ENCODE peak calls at places on chromosomes 4 and X, in nine cellular contexts. One of them, this sample, is unnamed.

GRCh38 chrX:148495156-148495555 is 5.3 kb upstream of the AFF2 start:
- DNase-seq in CD8-positive, alpha-beta T cell: no peak
- DNase-seq in MM.1S: no peak
- DNase-seq in GM12864: no peak
- DNase-seq in keratinocyte: no peak
- DNase-seq in psoas muscle: no peak
- DNase-seq in foreskin fibroblast: no peak
- DNase-seq in HCT116: no peak
- DNase-seq in ovary: no peak
- DNase-seq in this sample: no peak

GRCh38 chrX:72554448-72555140 is 18.0 kb downstream of the HDAC8 start:
- DNase-seq in CD8-positive, alpha-beta T cell: no peak
- DNase-seq in foreskin fibroblast: no peak
- DNase-seq in psoas muscle: no peak
- DNase-seq in GM12864: no peak
- DNase-seq in keratinocyte: no peak
- DNase-seq in ovary: no peak
- DNase-seq in MM.1S: no peak
- DNase-seq in HCT116: peak
- DNase-seq in this sample: peak

GRCh38 chr4:7104366-7105031 is 36.6 kb upstream of the GRPEL1 start:
- DNase-seq in CD8-positive, alpha-beta T cell: no peak
- DNase-seq in MM.1S: no peak
- DNase-seq in GM12864: no peak
- DNase-seq in HCT116: no peak
- DNase-seq in foreskin fibroblast: no peak
- DNase-seq in keratinocyte: no peak
- DNase-seq in psoas muscle: peak
- DNase-seq in ovary: no peak
- DNase-seq in this sample: no peak

GRCh38 chr4:151652841-151653547 is 107.8 kb downstream of the GATB start:
- DNase-seq in MM.1S: no peak
- DNase-seq in GM12864: no peak
- DNase-seq in psoas muscle: no peak
- DNase-seq in ovary: no peak
- DNase-seq in foreskin fibroblast: peak
- DNase-seq in CD8-positive, alpha-beta T cell: no peak
- DNase-seq in HCT116: no peak
- DNase-seq in keratinocyte: no peak
- DNase-seq in this sample: no peak

GRCh38 chr4:181897935-181898334 is 345.3 kb upstream of the TENM3 start:
- DNase-seq in GM12864: no peak
- DNase-seq in HCT116: no peak
- DNase-seq in ovary: no peak
- DNase-seq in MM.1S: no peak
- DNase-seq in keratinocyte: no peak
- DNase-seq in foreskin fibroblast: no peak
- DNase-seq in CD8-positive, alpha-beta T cell: no peak
- DNase-seq in psoas muscle: no peak
- DNase-seq in this sample: peak

GRCh38 chr4:147582386-147583077 is 34.7 kb upstream of the TMEM184C start:
- DNase-seq in CD8-positive, alpha-beta T cell: no peak
- DNase-seq in foreskin fibroblast: peak
- DNase-seq in MM.1S: no peak
- DNase-seq in keratinocyte: peak
- DNase-seq in HCT116: no peak
- DNase-seq in ovary: no peak
- DNase-seq in psoas muscle: no peak
- DNase-seq in GM12864: no peak
- DNase-seq in this sample: no peak

GRCh38 chr4:153374471-153374870 is 30.0 kb downstream of the MND1 start:
- DNase-seq in GM12864: no peak
- DNase-seq in keratinocyte: no peak
- DNase-seq in HCT116: no peak
- DNase-seq in MM.1S: no peak
- DNase-seq in foreskin fibroblast: peak
- DNase-seq in psoas muscle: no peak
- DNase-seq in ovary: no peak
- DNase-seq in CD8-positive, alpha-beta T cell: no peak
- DNase-seq in this sample: no peak

GRCh38 chr4:152090543-152090942 is 329.7 kb upstream of the GATB start:
- DNase-seq in psoas muscle: no peak
- DNase-seq in foreskin fibroblast: no peak
- DNase-seq in GM12864: no peak
- DNase-seq in ovary: no peak
- DNase-seq in keratinocyte: no peak
- DNase-seq in HCT116: no peak
- DNase-seq in MM.1S: no peak
- DNase-seq in CD8-positive, alpha-beta T cell: no peak
- DNase-seq in this sample: no peak

GRCh38 chr4:152972821-152973613 is 36.9 kb downstream of the FHDC1 start:
- DNase-seq in GM12864: no peak
- DNase-seq in foreskin fibroblast: peak
- DNase-seq in HCT116: no peak
- DNase-seq in MM.1S: no peak
- DNase-seq in psoas muscle: peak
- DNase-seq in CD8-positive, alpha-beta T cell: no peak
- DNase-seq in keratinocyte: no peak
- DNase-seq in ovary: peak
- DNase-seq in this sample: peak

GRCh38 chr4:40846556-40846955 is 96.8 kb downstream of the NSUN7 start:
- DNase-seq in HCT116: no peak
- DNase-seq in keratinocyte: no peak
- DNase-seq in MM.1S: no peak
- DNase-seq in psoas muscle: no peak
- DNase-seq in ovary: no peak
- DNase-seq in GM12864: no peak
- DNase-seq in CD8-positive, alpha-beta T cell: no peak
- DNase-seq in foreskin fibroblast: no peak
- DNase-seq in this sample: no peak

GRCh38 chrX:135295238-135295943 is 13.9 kb upstream of the ETDC start:
- DNase-seq in keratinocyte: no peak
- DNase-seq in HCT116: no peak
- DNase-seq in psoas muscle: peak
- DNase-seq in foreskin fibroblast: peak
- DNase-seq in CD8-positive, alpha-beta T cell: peak
- DNase-seq in ovary: no peak
- DNase-seq in GM12864: peak
- DNase-seq in MM.1S: peak
- DNase-seq in this sample: no peak

GRCh38 chrX:136159615-136160025 is 12.3 kb downstream of the FHL1 start:
- DNase-seq in ovary: no peak
- DNase-seq in GM12864: no peak
- DNase-seq in MM.1S: no peak
- DNase-seq in keratinocyte: no peak
- DNase-seq in psoas muscle: no peak
- DNase-seq in foreskin fibroblast: peak
- DNase-seq in CD8-positive, alpha-beta T cell: no peak
- DNase-seq in HCT116: no peak
- DNase-seq in this sample: no peak

GRCh38 chr4:7347981-7348380 is 86.7 kb downstream of the PSAPL1 start:
- DNase-seq in keratinocyte: no peak
- DNase-seq in psoas muscle: no peak
- DNase-seq in MM.1S: no peak
- DNase-seq in foreskin fibroblast: no peak
- DNase-seq in HCT116: no peak
- DNase-seq in CD8-positive, alpha-beta T cell: no peak
- DNase-seq in ovary: no peak
- DNase-seq in GM12864: no peak
- DNase-seq in this sample: peak

GRCh38 chr4:81811562-81812293 is 340.0 kb upstream of the RASGEF1B start:
- DNase-seq in MM.1S: no peak
- DNase-seq in ovary: no peak
- DNase-seq in foreskin fibroblast: no peak
- DNase-seq in GM12864: no peak
- DNase-seq in HCT116: no peak
- DNase-seq in CD8-positive, alpha-beta T cell: no peak
- DNase-seq in keratinocyte: no peak
- DNase-seq in psoas muscle: no peak
- DNase-seq in this sample: no peak

GRCh38 chrX:18424482-18425198 is 768 bp upstream of the CDKL5 start:
- DNase-seq in HCT116: no peak
- DNase-seq in foreskin fibroblast: peak
- DNase-seq in psoas muscle: no peak
- DNase-seq in MM.1S: peak
- DNase-seq in keratinocyte: no peak
- DNase-seq in ovary: peak
- DNase-seq in GM12864: no peak
- DNase-seq in CD8-positive, alpha-beta T cell: peak
- DNase-seq in this sample: no peak

GRCh38 chr4:144557404-144557803 is 88.6 kb upstream of the HHIP start:
- DNase-seq in psoas muscle: no peak
- DNase-seq in HCT116: no peak
- DNase-seq in foreskin fibroblast: peak
- DNase-seq in GM12864: no peak
- DNase-seq in ovary: no peak
- DNase-seq in keratinocyte: no peak
- DNase-seq in MM.1S: no peak
- DNase-seq in CD8-positive, alpha-beta T cell: no peak
- DNase-seq in this sample: no peak
- TF ChIP-seq CTCF in psoas muscle: no peak
- TF ChIP-seq CTCF in HCT116: no peak
- TF ChIP-seq CTCF in foreskin fibroblast: no peak
- TF ChIP-seq CTCF in GM12864: no peak
- TF ChIP-seq CTCF in ovary: no peak
- TF ChIP-seq CTCF in keratinocyte: no peak
- TF ChIP-seq CTCF in MM.1S: no peak
- TF ChIP-seq CTCF in CD8-positive, alpha-beta T cell: no peak
- TF ChIP-seq CTCF in this sample: peak

GRCh38 chrX:103404225-103405008 is 28.1 kb downstream of the BEX3 start:
- DNase-seq in foreskin fibroblast: peak
- DNase-seq in ovary: peak
- DNase-seq in psoas muscle: peak
- DNase-seq in MM.1S: peak
- DNase-seq in HCT116: peak
- DNase-seq in keratinocyte: no peak
- DNase-seq in GM12864: peak
- DNase-seq in CD8-positive, alpha-beta T cell: peak
- DNase-seq in this sample: peak
- H3K4me3 ChIP-seq in foreskin fibroblast: peak
- H3K4me3 ChIP-seq in ovary: peak
- H3K4me3 ChIP-seq in psoas muscle: peak
- H3K4me3 ChIP-seq in MM.1S: peak
- H3K4me3 ChIP-seq in HCT116: peak
- H3K4me3 ChIP-seq in keratinocyte: peak
- H3K4me3 ChIP-seq in GM12864: peak
- H3K4me3 ChIP-seq in CD8-positive, alpha-beta T cell: peak
- H3K4me3 ChIP-seq in this sample: peak

GRCh38 chr4:107734120-107734519 is 14.1 kb upstream of the PAPSS1 start:
- DNase-seq in GM12864: no peak
- DNase-seq in foreskin fibroblast: no peak
- DNase-seq in CD8-positive, alpha-beta T cell: no peak
- DNase-seq in MM.1S: no peak
- DNase-seq in ovary: no peak
- DNase-seq in HCT116: no peak
- DNase-seq in keratinocyte: no peak
- DNase-seq in psoas muscle: no peak
- DNase-seq in this sample: no peak
- TF ChIP-seq CTCF in GM12864: peak
- TF ChIP-seq CTCF in foreskin fibroblast: peak
- TF ChIP-seq CTCF in CD8-positive, alpha-beta T cell: no peak
- TF ChIP-seq CTCF in MM.1S: peak
- TF ChIP-seq CTCF in ovary: no peak
- TF ChIP-seq CTCF in HCT116: peak
- TF ChIP-seq CTCF in keratinocyte: peak
- TF ChIP-seq CTCF in psoas muscle: no peak
- TF ChIP-seq CTCF in this sample: peak

GRCh38 chrX:140439455-140439854 is 65.4 kb downstream of the SOX3 start:
- DNase-seq in MM.1S: no peak
- DNase-seq in ovary: no peak
- DNase-seq in psoas muscle: no peak
- DNase-seq in keratinocyte: no peak
- DNase-seq in GM12864: no peak
- DNase-seq in foreskin fibroblast: no peak
- DNase-seq in HCT116: no peak
- DNase-seq in CD8-positive, alpha-beta T cell: no peak
- DNase-seq in this sample: no peak
- H3K4me3 ChIP-seq in MM.1S: no peak
- H3K4me3 ChIP-seq in ovary: no peak
- H3K4me3 ChIP-seq in psoas muscle: no peak
- H3K4me3 ChIP-seq in keratinocyte: no peak
- H3K4me3 ChIP-seq in GM12864: no peak
- H3K4me3 ChIP-seq in foreskin fibroblast: no peak
- H3K4me3 ChIP-seq in HCT116: no peak
- H3K4me3 ChIP-seq in CD8-positive, alpha-beta T cell: no peak
- H3K4me3 ChIP-seq in this sample: peak

DNA sequence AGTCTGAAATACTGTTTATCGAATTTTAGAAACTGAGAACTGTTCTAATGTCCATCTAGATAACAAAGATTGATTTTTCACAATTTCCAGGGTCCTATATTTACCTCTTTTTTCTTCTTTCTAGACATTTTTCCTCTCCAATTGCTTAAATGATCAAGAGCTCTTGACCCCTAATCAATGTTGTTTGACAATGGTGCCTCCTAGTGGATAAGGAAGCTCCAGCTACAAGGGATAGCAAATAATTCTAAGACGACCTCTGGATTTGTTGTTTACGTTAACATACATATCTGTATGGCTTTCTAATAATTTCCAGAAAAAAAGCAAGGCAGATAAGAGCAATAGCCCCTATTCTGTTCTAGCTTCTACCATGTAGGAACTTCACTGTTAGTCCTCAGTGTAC is 35.8 kb downstream of the GPR82 start:
- DNase-seq in foreskin fibroblast: peak
- DNase-seq in keratinocyte: no peak
- DNase-seq in HCT116: peak
- DNase-seq in psoas muscle: no peak
- DNase-seq in GM12864: peak
- DNase-seq in ovary: no peak
- DNase-seq in CD8-positive, alpha-beta T cell: no peak
- DNase-seq in MM.1S: peak
- DNase-seq in this sample: no peak
- TF ChIP-seq CTCF in foreskin fibroblast: peak
- TF ChIP-seq CTCF in keratinocyte: peak
- TF ChIP-seq CTCF in HCT116: peak
- TF ChIP-seq CTCF in psoas muscle: peak
- TF ChIP-seq CTCF in GM12864: peak
- TF ChIP-seq CTCF in ovary: no peak
- TF ChIP-seq CTCF in CD8-positive, alpha-beta T cell: peak
- TF ChIP-seq CTCF in MM.1S: peak
- TF ChIP-seq CTCF in this sample: peak

DNA sequence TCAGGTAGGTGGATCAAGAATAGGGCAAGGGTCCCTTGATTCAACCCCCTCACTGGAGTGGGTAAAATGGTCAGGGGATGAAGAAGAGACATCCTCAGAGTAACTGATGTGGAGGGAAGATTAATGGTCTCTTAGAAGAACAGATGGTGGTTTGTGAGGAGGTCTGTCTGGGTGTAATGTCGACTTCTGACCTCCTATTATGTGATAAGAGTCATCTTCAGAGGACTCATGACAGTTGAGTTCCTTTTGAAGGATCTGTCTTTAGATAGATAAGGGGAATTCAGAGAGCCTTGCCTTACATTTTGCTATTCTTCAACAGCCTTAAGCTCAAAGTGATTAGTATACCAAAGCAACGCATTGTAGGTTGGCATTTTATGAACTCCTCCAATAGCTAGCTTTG is 27.1 kb upstream of the MAGEA8 start:
- DNase-seq in foreskin fibroblast: no peak
- DNase-seq in keratinocyte: no peak
- DNase-seq in GM12864: no peak
- DNase-seq in MM.1S: no peak
- DNase-seq in psoas muscle: no peak
- DNase-seq in CD8-positive, alpha-beta T cell: no peak
- DNase-seq in ovary: no peak
- DNase-seq in HCT116: no peak
- DNase-seq in this sample: no peak
- H3K4me3 ChIP-seq in foreskin fibroblast: no peak
- H3K4me3 ChIP-seq in keratinocyte: no peak
- H3K4me3 ChIP-seq in GM12864: no peak
- H3K4me3 ChIP-seq in MM.1S: no peak
- H3K4me3 ChIP-seq in psoas muscle: no peak
- H3K4me3 ChIP-seq in CD8-positive, alpha-beta T cell: no peak
- H3K4me3 ChIP-seq in ovary: no peak
- H3K4me3 ChIP-seq in HCT116: no peak
- H3K4me3 ChIP-seq in this sample: no peak